ENCODE peak calls at places on chromosomes 12 and 14, in seven cellular contexts. W is GM12865, U is left ventricle myocardium inferior, V is heart left ventricle, S is spleen, N is fibroblast of pulmonary artery, G is cardiac muscle cell. Z is an unnamed sample.

GRCh38 chr12:108752387-108752786 is 21.1 kb upstream of the CORO1C start:
- DNase-seq in W (no peak), S (no peak), U (no peak), N (peak; percentile 54), V (no peak), G (peak; percentile 62), Z (no peak)

GRCh38 chr14:73239463-73240241 is 2.3 kb downstream of the PAPLN start:
- DNase-seq in V (no peak), N (peak; percentile 62), W (no peak), G (peak; percentile 72), S (no peak), U (peak; percentile 51), Z (no peak)

GRCh38 chr12:48017496-48017895 is 13.2 kb upstream of the COL2A1 start:
- DNase-seq in W (no peak), V (no peak), G (no peak), U (no peak), N (no peak), S (no peak), Z (no peak)

GRCh38 chr14:95290021-95290420 is 29.7 kb downstream of the CLMN start:
- DNase-seq in V (no peak), S (no peak), U (no peak), N (no peak), G (no peak), W (no peak), Z (no peak)

GRCh38 chr14:104351849-104352492 is 213.6 kb downstream of the KIF26A start:
- DNase-seq in S (no peak), G (no peak), V (no peak), W (no peak), U (no peak), N (no peak), Z (no peak)

GRCh38 chr12:32290411-32290810 is 108.9 kb upstream of the FGD4 start:
- DNase-seq in U (no peak), G (peak; percentile 19), S (no peak), W (no peak), N (no peak), V (no peak), Z (no peak)

GRCh38 chr12:122975790-122976647 is 975 bp downstream of the OGFOD2 start:
- DNase-seq in V (no peak), U (no peak), N (no peak), G (no peak), W (no peak), S (peak; percentile 78), Z (no peak)

GRCh38 chr12:1488908-1489381 is 105.4 kb downstream of the FBXL14 start:
- DNase-seq in N (peak; percentile 79), G (peak; percentile 82), S (no peak), V (no peak), U (no peak), W (no peak), Z (no peak)

GRCh38 chr12:69613351-69613750 is 2.6 kb upstream of the LRRC10 start:
- DNase-seq in V (no peak), S (no peak), W (no peak), U (no peak), N (no peak), G (no peak), Z (no peak)

GRCh38 chr12:5988659-5989116 is 43.6 kb upstream of the ANO2 start:
- DNase-seq in U (peak; percentile 71), S (peak; percentile 94), W (peak; percentile 74), V (peak; percentile 88), N (peak; percentile 82), G (peak; percentile 81), Z (peak; percentile 25)

GRCh38 chr12:13156277-13156676 is 40.2 kb upstream of the EMP1 start:
- DNase-seq in U (no peak), G (peak; percentile 60), N (no peak), S (no peak), V (no peak), W (no peak), Z (no peak)

GRCh38 chr14:45140661-45141187 is 5.0 kb downstream of the FANCM start:
- DNase-seq in W (no peak), V (no peak), S (no peak), N (no peak), G (no peak), U (no peak), Z (no peak)

GRCh38 chr14:72891666-72892102 is 2.2 kb downstream of the DPF3 start:
- DNase-seq in G (no peak), W (no peak), V (no peak), U (no peak), S (no peak), N (no peak), Z (no peak)

GRCh38 chr12:116236148-116236731 is 41.3 kb downstream of the MED13L start:
- DNase-seq in G (peak; percentile 68), V (no peak), W (peak; percentile 60), N (peak; percentile 71), S (no peak), U (peak; percentile 33), Z (no peak)

GRCh38 chr14:64504897-64505771 is 564 bp downstream of the ZBTB1 start:
- DNase-seq in U (peak; percentile 92), V (peak; percentile 93), W (peak; percentile 93), G (peak; percentile 91), S (peak; percentile 97), N (peak; percentile 84), Z (no peak)

GRCh38 chr12:43044241-43044640 is 454.7 kb upstream of the PRICKLE1 start:
- DNase-seq in V (no peak), N (no peak), U (no peak), S (no peak), W (no peak), G (peak; percentile 35), Z (no peak)

GRCh38 chr12:25421651-25422150 is 131.4 kb downstream of the LMNTD1 start:
- DNase-seq in N (no peak), V (no peak), U (no peak), W (no peak), S (no peak), G (no peak), Z (no peak)

GRCh38 chr12:14959463-14959862 is 1.9 kb downstream of the ARHGDIB start:
- DNase-seq in V (no peak), S (no peak), U (no peak), G (no peak), N (no peak), W (no peak), Z (no peak)
- H3K4me3 ChIP-seq in V (peak overlapping the region; percentile 77), S (peak overlapping the region; percentile 64), U (peak overlapping the region; percentile 66), G (no peak overlapping the region), N (no peak overlapping the region), W (peak overlapping the region; percentile 98), Z (no peak overlapping the region)

DNA sequence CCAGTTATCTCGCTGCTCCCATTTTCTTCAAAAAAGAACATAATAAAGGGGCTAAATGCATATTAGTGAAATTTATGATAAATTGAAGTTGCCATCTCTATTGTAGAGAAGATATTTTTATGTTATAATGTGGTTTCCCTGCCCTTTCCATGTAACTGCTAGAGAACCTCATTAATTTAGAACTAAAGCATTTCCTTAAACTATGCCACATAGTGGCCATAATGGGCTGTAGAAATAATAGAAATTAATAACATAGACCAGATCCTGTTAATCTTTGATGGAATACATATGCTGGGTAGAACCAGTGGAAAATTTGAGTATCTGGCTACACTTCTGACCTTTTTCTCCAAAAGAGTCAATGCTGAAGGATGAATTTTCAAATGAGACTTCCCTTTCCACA is 376.7 kb downstream of the PDZRN4 start:
- DNase-seq in N (no peak), U (no peak), W (no peak), S (no peak), G (no peak), V (no peak), Z (no peak)
- TF ChIP-seq CTCF in N (no peak), U (peak; percentile 25), W (no peak), S (no peak), G (no peak), V (no peak), Z (no peak)

DNA sequence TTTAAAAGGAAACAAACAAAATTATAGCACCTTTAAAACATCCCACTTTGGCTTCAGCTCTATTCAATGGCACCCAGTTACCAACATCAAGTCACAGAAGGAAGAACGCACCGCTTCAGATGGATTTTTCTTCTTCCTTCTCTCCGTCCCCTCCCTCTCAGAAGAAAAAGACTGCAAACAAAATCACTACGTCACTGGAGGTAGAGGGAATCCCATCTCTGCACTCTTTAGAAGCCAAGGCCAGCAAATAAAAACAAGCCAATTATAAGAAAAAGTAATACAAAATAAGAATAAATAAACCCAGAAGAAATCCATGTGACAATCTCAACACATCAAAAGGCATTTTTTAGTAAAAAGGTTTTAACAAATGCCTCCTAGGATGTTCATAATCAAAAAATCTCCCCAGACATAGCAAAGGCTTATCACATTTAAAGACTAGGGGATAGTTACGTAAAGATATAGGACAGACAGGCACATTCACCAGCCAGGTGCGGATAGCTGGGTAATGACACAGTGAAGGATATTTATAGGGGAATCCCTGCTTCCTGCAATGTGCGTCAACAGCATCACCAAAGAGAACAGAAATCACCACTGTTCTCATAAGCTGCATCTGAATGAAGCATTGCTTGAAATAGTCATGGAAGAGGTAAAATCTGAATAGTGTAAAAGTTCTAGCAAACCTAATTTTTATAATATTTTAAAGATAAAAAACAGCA is 89.4 kb downstream of the R3HDM2 start:
- DNase-seq in U (no peak), W (no peak), V (no peak), S (no peak), G (no peak), N (peak; percentile 30), Z (no peak)
- H3K4me3 ChIP-seq in U (no peak overlapping the region), W (no peak overlapping the region), V (no peak overlapping the region), S (no peak overlapping the region), G (no peak overlapping the region), N (no peak overlapping the region), Z (no peak overlapping the region)

GRCh38 chr12:111607239-111607638 is 8.1 kb upstream of the ATXN2 start:
- DNase-seq in N (no peak), W (no peak), G (no peak), S (peak; percentile 11), U (no peak), V (no peak), Z (no peak)
- TF ChIP-seq CTCF in N (no peak), W (no peak), G (no peak), S (no peak), U (no peak), V (no peak), Z (no peak)

GRCh38 chr12:57518176-57518919 is 2.0 kb downstream of the DDIT3 start:
- DNase-seq in W (no peak), V (no peak), N (peak; percentile 27), S (no peak), G (peak; percentile 44), U (no peak), Z (no peak)
- H3K4me3 ChIP-seq in W (no peak overlapping the region), V (peak overlapping the region; percentile 75), N (peak overlapping the region; percentile 87), S (no peak overlapping the region), G (peak overlapping the region; percentile 80), U (peak overlapping the region; percentile 93), Z (peak overlapping the region; percentile 90)

DNA sequence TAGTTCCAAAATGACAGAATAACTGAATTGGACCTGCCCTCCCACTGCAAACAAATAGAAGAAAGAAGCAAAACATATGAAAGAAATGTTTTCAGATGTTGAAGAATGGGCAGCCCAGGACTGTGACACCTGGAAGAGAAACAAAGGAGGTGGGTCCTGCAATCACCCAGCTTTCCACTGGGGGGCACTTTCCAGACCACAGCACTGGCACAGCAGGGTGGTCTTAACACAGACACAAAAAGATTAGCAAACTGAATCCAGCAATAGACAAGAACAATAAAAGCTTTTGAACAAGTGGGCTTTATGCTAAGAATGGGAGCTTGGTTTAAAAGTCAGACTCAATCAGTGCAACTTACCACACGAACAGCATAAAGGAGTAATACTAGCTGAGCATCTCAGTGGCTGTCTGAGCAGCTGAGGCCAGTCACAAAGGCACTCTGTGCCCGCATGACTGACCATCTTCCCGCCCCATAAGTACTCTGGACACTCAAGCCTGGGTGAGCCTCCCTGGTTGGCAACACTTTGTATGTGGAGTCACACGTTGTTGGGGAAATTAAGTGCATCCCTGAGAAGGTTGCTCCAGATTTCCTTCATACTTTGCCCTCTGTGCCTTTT is 27.7 kb downstream of the JKAMP start:
- DNase-seq in W (peak; percentile 24), S (no peak), G (peak; percentile 15), N (no peak), U (no peak), V (no peak), Z (no peak)
- TF ChIP-seq CTCF in W (peak; percentile 60), S (no peak), G (peak; percentile 61), N (peak; percentile 56), U (peak; percentile 40), V (no peak), Z (peak; percentile 72)